ENCODE peak calls at places on chromosome 1, in four cellular contexts. S is CD8-positive, alpha-beta T cell; D is B cell; A is mesothelial cell of epicardium. H is an unnamed sample.

GRCh38 chr1:227094249-227094966 is 154.3 kb downstream of the COQ8A start:
- DNase-seq in S (no peak), D (no peak), A (no peak), H (no peak)

GRCh38 chr1:4485878-4486277 is 168.5 kb upstream of the AJAP1 start:
- DNase-seq in S (no peak), D (no peak), A (no peak), H (no peak)

GRCh38 chr1:56439610-56440264 is 139.6 kb downstream of the PLPP3 start:
- DNase-seq in S (no peak), D (no peak), A (no peak), H (no peak)

GRCh38 chr1:198903203-198903602 is 264.4 kb downstream of the PTPRC start:
- DNase-seq in S (no peak), D (no peak), A (no peak), H (no peak)

GRCh38 chr1:178341218-178341956 is 155.4 kb downstream of the CLEC20A start:
- DNase-seq in S (no peak), D (no peak), A (peak; percentile 31), H (no peak)

GRCh38 chr1:15089244-15089992 is 64.1 kb upstream of the TMEM51 start:
- DNase-seq in S (no peak), D (no peak), A (no peak), H (no peak)

GRCh38 chr1:231626535-231626950 is at the start of gene DISC1:
- DNase-seq in S (peak; percentile 71), D (peak; percentile 45), A (peak; percentile 72), H (peak; percentile 94)

GRCh38 chr1:46549697-46550681 is 1.5 kb downstream of the KNCN start:
- DNase-seq in S (peak; percentile 81), D (no peak), A (no peak), H (no peak)

GRCh38 chr1:224621813-224622682 is 5.9 kb downstream of the CNIH3 start:
- DNase-seq in S (no peak), D (no peak), A (no peak), H (no peak)

GRCh38 chr1:171515299-171515698 is 30.0 kb downstream of the PRRC2C start:
- DNase-seq in S (no peak), D (no peak), A (no peak), H (no peak)

GRCh38 chr1:81600878-81601658 is 199.7 kb upstream of the ADGRL2 start:
- DNase-seq in S (no peak), D (no peak), A (no peak), H (no peak)

GRCh38 chr1:61079276-61079897 is 3.0 kb upstream of the NFIA start:
- DNase-seq in S (no peak), D (no peak), A (peak; percentile 60), H (no peak)

GRCh38 chr1:61081135-61081636 is 1.2 kb upstream of the NFIA start:
- DNase-seq in S (no peak), D (no peak), A (no peak), H (no peak)

GRCh38 chr1:61078611-61079010 is 3.8 kb upstream of the NFIA start:
- DNase-seq in S (no peak), D (no peak), A (no peak), H (no peak)

GRCh38 chr1:61080408-61081134 is 1.8 kb upstream of the NFIA start:
- DNase-seq in S (no peak), D (no peak), A (no peak), H (no peak)

DNA sequence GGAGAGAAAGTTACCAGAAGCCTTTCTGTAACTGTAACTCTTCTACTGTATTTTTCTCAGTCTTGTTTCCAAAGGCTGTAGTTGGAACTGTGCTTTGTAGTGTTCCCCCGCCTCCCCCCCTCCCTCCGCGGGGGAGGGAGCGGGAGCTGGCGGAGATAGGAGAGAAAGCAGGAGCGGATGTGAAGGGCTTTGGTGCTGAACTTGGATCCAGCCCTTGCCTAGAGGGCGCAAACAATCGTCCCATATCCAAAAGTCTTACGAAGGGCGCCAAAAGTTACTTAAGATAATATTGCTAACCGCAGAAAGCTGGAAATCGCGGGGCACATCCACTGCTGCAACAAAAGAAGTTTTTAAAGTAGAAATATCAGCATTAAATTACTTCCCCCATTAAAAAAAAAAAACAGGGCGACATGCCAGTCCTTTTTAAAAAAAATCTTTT is 2.4 kb upstream of the NFIA start:
- DNase-seq in S (no peak), D (no peak), A (peak; percentile 53), H (no peak)
- TF ChIP-seq CTCF in S (no peak), D (no peak), A (no peak), H (peak; percentile 39)

GRCh38 chr1:91830242-91831131 is 55.5 kb downstream of the TGFBR3 start:
- DNase-seq in S (no peak), D (no peak), A (no peak), H (peak; percentile 88)
- TF ChIP-seq CTCF in S (no peak), D (no peak), A (no peak), H (peak; percentile 52)

GRCh38 chr1:222791006-222791710 is 23.7 kb upstream of the DISP1 start:
- DNase-seq in S (no peak), D (no peak), A (no peak), H (no peak)

GRCh38 chr1:222798111-222798510 is 16.7 kb upstream of the DISP1 start:
- DNase-seq in S (no peak), D (peak; percentile 75), A (no peak), H (no peak)

GRCh38 chr1:222798975-222799374 is 15.9 kb upstream of the DISP1 start:
- DNase-seq in S (no peak), D (no peak), A (no peak), H (no peak)

GRCh38 chr1:222792744-222793143 is 22.1 kb upstream of the DISP1 start:
- DNase-seq in S (no peak), D (no peak), A (no peak), H (no peak)

GRCh38 chr1:222794656-222795474 is 20.0 kb upstream of the DISP1 start:
- DNase-seq in S (no peak), D (no peak), A (no peak), H (no peak)
- TF ChIP-seq CTCF in S (no peak), D (no peak), A (no peak), H (peak; percentile 27)

GRCh38 chr1:168223261-168223660 is 2.5 kb upstream of the SFT2D2 start:
- DNase-seq in S (no peak), D (no peak), A (no peak), H (no peak)
- TF ChIP-seq CTCF in S (no peak), D (no peak), A (no peak), H (no peak)

GRCh38 chr1:87120779-87121178 is 206.3 kb downstream of the HS2ST1 start:
- DNase-seq in S (no peak), D (no peak), A (no peak), H (no peak)
- TF ChIP-seq CTCF in S (no peak), D (peak; percentile 18), A (no peak), H (peak; percentile 31)

H was measured in osteocyte.